ENCODE peak calls at places on chromosomes 5 and 9, in four cellular contexts. W is neuronal stem cell, J is aorta, G is pancreas. S is an unnamed sample.
A peak's percentile ranks its signal among the peaks of the same experiment; 100 is the strongest.

GRCh38 chr5:81151546-81151945 is 81.6 kb upstream of the CKMT2 start:
- DNase-seq in W (no peak), J (no peak), G (no peak), S (no peak)

GRCh38 chr9:20237686-20238085 is 384.6 kb downstream of the MLLT3 start:
- DNase-seq in J (no peak), G (no peak), W (no peak), S (no peak)

GRCh38 chr5:1542755-1543154 is 19.0 kb upstream of the LPCAT1 start:
- DNase-seq in W (no peak), G (peak; percentile 41), J (peak; percentile 83), S (no peak)

GRCh38 chr9:34793428-34793827 is 83.5 kb upstream of the CCL21 start:
- DNase-seq in J (no peak), W (no peak), G (no peak), S (no peak)

GRCh38 chr9:99039388-99040182 is 65.3 kb upstream of the TGFBR1 start:
- DNase-seq in G (no peak), J (no peak), W (no peak), S (no peak)

GRCh38 chr5:4857761-4858160 is 282.4 kb upstream of the ADAMTS16 start:
- DNase-seq in J (no peak), W (no peak), G (no peak), S (no peak)

GRCh38 chr5:102450313-102450990 is 48.3 kb downstream of the SLCO6A1 start:
- DNase-seq in G (no peak), W (no peak), J (no peak), S (no peak)

GRCh38 chr9:128457207-128457606 is 1.4 kb downstream of the ODF2 start:
- DNase-seq in G (no peak), J (no peak), W (no peak), S (no peak)

GRCh38 chr9:17005085-17005484 is 129.8 kb upstream of the CNTLN start:
- DNase-seq in G (peak; percentile 43), W (no peak), J (peak; percentile 66), S (peak; percentile 17)

GRCh38 chr5:138275379-138275782 is 960 bp upstream of the GFRA3 start:
- DNase-seq in G (peak; percentile 11), J (no peak), W (no peak), S (no peak)

GRCh38 chr5:143836161-143836725 is 24.3 kb downstream of the HMHB1 start:
- DNase-seq in W (no peak), G (no peak), J (no peak), S (no peak)

GRCh38 chr5:43647789-43648188 is 44.8 kb downstream of the NNT start:
- DNase-seq in W (no peak), G (no peak), J (no peak), S (no peak)

GRCh38 chr9:37514999-37515398 is 29.3 kb downstream of the POLR1E start:
- DNase-seq in W (no peak), G (no peak), J (no peak), S (no peak)

GRCh38 chr5:83474170-83474796 is 2.7 kb downstream of the VCAN start:
- DNase-seq in G (peak; percentile 49), W (peak; percentile 85), J (peak; percentile 95), S (peak; percentile 74)

GRCh38 chr5:148309746-148310145 is 2.5 kb upstream of the SPINK7 start:
- DNase-seq in G (no peak), J (no peak), W (no peak), S (no peak)

GRCh38 chr9:25716220-25716872 is 38.1 kb upstream of the TUSC1 start:
- DNase-seq in J (no peak), W (peak; percentile 37), G (peak; percentile 54), S (peak; percentile 4)

GRCh38 chr5:366541-367357 is 45.2 kb downstream of the AHRR start:
- DNase-seq in J (peak; percentile 20), W (no peak), G (no peak), S (no peak)

GRCh38 chr5:50969207-50970145 is 303.0 kb downstream of the PARP8 start:
- DNase-seq in W (peak; percentile 24), G (no peak), J (no peak), S (no peak)

GRCh38 chr5:50965621-50966362 is 299.4 kb downstream of the PARP8 start:
- DNase-seq in G (no peak), W (peak; percentile 31), J (no peak), S (no peak)

GRCh38 chr5:50966986-50967385 is 300.5 kb downstream of the PARP8 start:
- DNase-seq in W (peak; percentile 29), G (no peak), J (no peak), S (no peak)

GRCh38 chr5:50967388-50968039 is 301.1 kb downstream of the PARP8 start:
- DNase-seq in G (no peak), W (peak; percentile 35), J (no peak), S (no peak)

DNA sequence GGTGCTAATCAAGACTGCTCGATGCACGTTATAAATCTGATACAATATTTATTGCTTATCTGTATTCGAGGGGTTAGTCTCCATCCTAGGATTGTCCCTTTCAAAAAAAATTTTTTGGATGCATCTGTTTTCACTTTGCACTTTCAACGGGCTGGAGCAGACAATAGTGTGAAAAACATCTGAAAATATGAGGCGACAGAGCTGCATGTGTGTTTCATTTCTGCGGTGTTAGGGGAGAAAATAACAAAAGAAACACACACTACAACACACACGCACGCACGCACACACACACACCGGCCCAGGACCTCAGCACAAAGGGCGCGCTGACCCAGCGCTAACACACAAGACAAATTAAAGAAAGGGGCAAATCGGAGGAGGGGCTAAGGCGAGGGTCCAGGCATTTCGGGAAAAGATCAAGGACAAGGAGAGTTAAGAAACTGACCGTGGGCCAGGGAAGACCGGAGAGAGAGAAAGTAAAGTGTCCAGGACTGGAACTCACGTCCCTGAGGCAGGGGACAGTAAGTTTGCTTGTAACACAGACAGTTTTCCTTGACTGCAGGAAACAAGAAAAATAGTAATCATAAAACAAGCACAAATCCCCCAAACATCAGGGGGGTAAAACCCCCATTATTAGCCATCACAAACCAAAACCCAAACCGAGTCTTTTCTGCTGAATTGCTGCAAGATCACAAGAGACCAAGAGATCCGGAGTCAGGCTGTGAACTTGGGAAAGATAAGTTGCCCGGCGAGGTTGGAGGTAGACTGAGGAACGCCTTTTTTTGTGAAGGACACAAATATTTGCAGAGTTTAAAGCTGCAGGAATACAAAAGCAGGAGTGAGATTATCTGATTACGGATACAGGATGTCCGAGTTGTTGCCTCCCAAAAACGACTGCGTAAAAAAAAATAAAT is 302.1 kb downstream of the PARP8 start:
- DNase-seq in J (no peak), G (no peak), W (peak; percentile 88), S (no peak)
- H3K4me3 ChIP-seq in J (peak overlapping the region; percentile 24), G (peak overlapping the region; percentile 36), W (no peak overlapping the region), S (peak overlapping the region; percentile 54)

GRCh38 chr9:136050266-136050705 is 44.8 kb downstream of the NACC2 start:
- DNase-seq in G (peak; percentile 17), W (no peak), J (peak; percentile 39), S (no peak)

GRCh38 chr9:136050706-136051567 is 44.2 kb downstream of the NACC2 start:
- DNase-seq in G (no peak), W (peak; percentile 40), J (peak; percentile 53), S (no peak)

GRCh38 chr9:136047775-136048559 is 47.1 kb downstream of the NACC2 start:
- DNase-seq in G (no peak), J (peak; percentile 45), W (no peak), S (no peak)

GRCh38 chr9:136048560-136049411 is 46.3 kb downstream of the NACC2 start:
- DNase-seq in W (no peak), J (no peak), G (peak; percentile 14), S (no peak)

DNA sequence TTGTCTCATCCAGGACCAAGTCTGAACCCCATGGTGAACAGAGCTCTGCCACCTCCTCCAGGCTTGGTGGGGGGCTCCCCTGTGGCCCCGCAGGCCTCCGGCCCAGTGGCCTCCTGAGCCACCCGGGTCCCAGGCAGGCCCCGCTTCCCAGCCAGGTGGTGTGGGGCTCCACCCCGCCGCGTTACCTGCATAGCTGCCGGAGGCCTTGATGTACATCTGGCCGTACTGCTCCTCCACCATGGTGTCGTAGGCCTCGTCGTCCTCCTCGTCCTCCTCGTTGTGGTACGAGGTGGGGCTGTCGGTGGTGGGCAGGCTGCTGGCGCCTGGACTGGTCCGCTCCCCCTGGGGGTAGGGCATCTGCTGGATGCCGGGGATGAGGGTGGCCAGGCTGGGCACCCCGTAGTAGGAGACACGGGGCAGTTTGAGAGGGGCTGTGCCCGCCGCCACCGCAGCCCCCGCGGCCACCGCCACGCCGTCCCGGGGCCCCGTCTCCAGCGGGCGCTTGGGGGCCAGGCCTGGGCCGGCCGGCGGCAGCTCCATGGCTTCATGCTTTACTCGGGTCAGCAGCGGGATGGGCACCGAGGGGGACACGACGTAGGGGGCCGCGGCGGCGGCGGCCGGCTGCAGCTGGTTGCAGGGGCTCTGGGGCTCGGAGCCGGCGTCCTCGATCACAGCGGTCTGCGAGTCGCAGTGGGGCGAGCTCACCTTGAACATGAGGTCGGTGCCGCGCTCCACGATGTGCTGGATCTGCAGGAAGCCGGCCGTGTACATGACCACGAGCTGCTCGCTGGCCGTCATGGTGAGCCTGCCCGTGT is 45.4 kb downstream of the NACC2 start:
- DNase-seq in J (peak; percentile 46), W (no peak), G (no peak), S (no peak)
- H3K4me1 ChIP-seq in J (no peaks in the 10 kb centered on the region), W (peaks cover 28% of the 10 kb centered on the region), G (peaks cover 20% of the 10 kb centered on the region), S (peaks cover 48% of the 10 kb centered on the region)

GRCh38 chr9:131867611-131868192 is 127.8 kb upstream of the RAPGEF1 start:
- DNase-seq in G (no peak), J (peak; percentile 19), W (no peak), S (no peak)
- H3K27ac ChIP-seq in G (no peak overlapping the region), J (no peak overlapping the region), W (no peak overlapping the region), S (no peak overlapping the region)

DNA sequence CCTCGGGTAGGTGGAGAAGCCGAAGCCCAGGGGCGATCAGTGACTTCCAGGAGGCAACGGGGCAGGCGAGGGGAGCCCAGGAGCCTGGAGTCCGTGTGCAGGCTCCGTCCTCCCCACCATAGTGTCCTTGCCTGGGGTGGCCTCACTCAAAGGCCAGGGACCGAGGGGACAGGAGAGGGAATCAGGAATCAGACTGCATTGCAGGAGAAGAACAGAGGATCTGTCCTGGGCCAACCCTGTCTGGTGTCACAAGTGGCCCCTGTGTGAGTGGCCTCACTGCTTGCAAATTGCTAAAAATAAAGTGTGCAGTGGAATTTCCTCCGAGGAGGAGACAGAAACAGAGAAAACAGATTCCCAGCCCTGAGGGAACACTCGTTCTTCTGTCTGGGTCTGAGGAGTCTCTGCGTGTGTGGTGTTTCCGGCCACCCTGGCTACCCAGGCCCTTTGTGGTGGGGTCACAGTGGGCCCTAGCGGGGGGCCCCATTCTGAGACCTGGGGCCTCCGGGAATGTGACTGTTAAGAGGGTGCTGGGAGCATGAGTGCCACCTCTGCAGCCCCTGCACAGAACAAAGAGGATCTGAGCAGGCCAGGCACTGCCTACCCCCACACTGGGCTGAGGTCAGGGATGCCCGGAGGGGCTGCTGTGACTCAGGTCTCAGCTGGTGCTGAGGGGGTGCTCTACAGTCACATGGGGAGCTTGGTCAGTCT is 7.5 kb downstream of the TRAF1 start:
- DNase-seq in W (no peak), G (no peak), J (no peak), S (no peak)
- H3K4me3 ChIP-seq in W (no peak overlapping the region), G (no peak overlapping the region), J (no peak overlapping the region), S (no peak overlapping the region)

DNA sequence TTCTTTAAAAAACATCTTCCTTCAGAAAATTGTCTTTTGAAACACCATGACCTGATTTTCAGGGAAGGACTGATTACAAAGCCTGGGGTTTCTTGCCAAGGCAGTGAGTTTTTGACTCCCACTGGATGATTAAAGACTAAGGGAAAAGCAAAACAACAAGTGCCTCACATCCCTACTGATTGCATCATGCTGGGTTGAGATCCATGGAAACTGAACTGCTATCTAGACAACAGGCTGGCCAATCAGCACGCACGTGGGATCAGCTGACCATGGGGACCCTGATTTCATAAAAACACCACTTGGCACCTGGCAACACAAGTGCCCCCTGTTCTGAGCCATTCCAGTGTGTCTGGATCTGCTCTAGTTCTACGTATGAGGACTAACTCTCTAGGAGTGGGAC is 212.3 kb downstream of the SMARCA2 start:
- DNase-seq in J (no peak), G (peak; percentile 13), W (no peak), S (no peak)
- H3K4me1 ChIP-seq in J (no peaks in the 10 kb centered on the region), G (peaks cover 5% of the 10 kb centered on the region), W (no peaks in the 10 kb centered on the region), S (peaks cover 16% of the 10 kb centered on the region)

S was measured in heart right ventricle.